ENCODE peak calls at places on chromosomes 3 and 15, in five cellular contexts. Y, O, I, M and P are unnamed samples.

GRCh38 chr3:124652009-124652408 is 78.2 kb upstream of the UMPS start:
- DNase-seq in Y (no peak), O (no peak), I (no peak), M (no peak), P (no peak)

GRCh38 chr3:127817331-127817821 is 4.9 kb downstream of the MGLL start:
- DNase-seq in Y (peak), O (no peak), I (no peak), M (no peak), P (no peak)

GRCh38 chr3:168952551-168952950 is 711.0 kb downstream of the MECOM start:
- DNase-seq in Y (peak), O (peak), I (no peak), M (no peak), P (no peak)

GRCh38 chr3:184662192-184662591 is 49.7 kb downstream of the MAGEF1 start:
- DNase-seq in Y (no peak), O (no peak), I (no peak), M (no peak), P (no peak)

GRCh38 chr3:174099724-174100123 is 702.2 kb downstream of the NLGN1 start:
- DNase-seq in Y (no peak), O (no peak), I (no peak), M (no peak), P (no peak)

GRCh38 chr3:134326126-134326525 is 48.1 kb downstream of the AMOTL2 start:
- DNase-seq in Y (no peak), O (no peak), I (no peak), M (no peak), P (peak)

GRCh38 chr15:92634046-92634445 is 21.5 kb downstream of the FAM174B start:
- DNase-seq in Y (no peak), O (no peak), I (no peak), M (no peak), P (no peak)

GRCh38 chr15:25381579-25381978 is 57.2 kb downstream of the UBE3A start:
- DNase-seq in Y (no peak), O (no peak), I (no peak), M (no peak), P (no peak)

GRCh38 chr3:115476472-115476871 is 146.8 kb upstream of the GAP43 start:
- DNase-seq in Y (no peak), O (no peak), I (no peak), M (no peak), P (no peak)
- H3K4me2 ChIP-seq in Y (no peak), O (no peak), I (no peak), M (no peak), P (no peak)

GRCh38 chr3:111827871-111828270 is 31.2 kb upstream of the PHLDB2 start:
- DNase-seq in Y (no peak), O (no peak), I (no peak), M (no peak), P (no peak)

GRCh38 chr3:111820651-111821050 is 38.4 kb upstream of the PHLDB2 start:
- DNase-seq in Y (no peak), O (no peak), I (no peak), M (no peak), P (no peak)

GRCh38 chr3:111823341-111823830 is 35.7 kb upstream of the PHLDB2 start:
- DNase-seq in Y (no peak), O (no peak), I (no peak), M (no peak), P (no peak)

GRCh38 chr3:111828506-111828905 is 30.6 kb upstream of the PHLDB2 start:
- DNase-seq in Y (no peak), O (no peak), I (no peak), M (no peak), P (no peak)

DNA sequence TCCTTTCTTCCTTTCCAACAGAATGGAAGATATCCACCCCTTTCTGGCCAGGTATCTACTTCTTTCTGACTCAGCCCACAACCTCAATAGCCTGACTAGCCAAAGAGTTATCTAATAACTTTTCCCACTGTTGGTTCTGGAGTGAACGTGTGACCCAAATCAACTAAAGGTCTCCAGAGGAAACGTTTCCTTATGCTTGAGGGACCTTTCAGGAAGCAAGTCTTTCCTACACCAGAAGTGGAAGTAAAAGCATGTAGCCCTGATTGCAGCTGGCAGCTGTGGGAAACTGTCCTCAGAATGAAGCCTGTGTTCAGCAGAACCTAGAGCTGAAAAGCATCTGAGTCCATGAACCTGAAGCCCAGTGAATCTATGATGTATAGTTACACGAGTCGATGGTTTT is 34.7 kb upstream of the PHLDB2 start:
- DNase-seq in Y (no peak), O (no peak), I (no peak), M (no peak), P (no peak)
- TF ChIP-seq JUNB in Y (no peak), O (no peak), I (no peak), M (no peak), P (no peak)

DNA sequence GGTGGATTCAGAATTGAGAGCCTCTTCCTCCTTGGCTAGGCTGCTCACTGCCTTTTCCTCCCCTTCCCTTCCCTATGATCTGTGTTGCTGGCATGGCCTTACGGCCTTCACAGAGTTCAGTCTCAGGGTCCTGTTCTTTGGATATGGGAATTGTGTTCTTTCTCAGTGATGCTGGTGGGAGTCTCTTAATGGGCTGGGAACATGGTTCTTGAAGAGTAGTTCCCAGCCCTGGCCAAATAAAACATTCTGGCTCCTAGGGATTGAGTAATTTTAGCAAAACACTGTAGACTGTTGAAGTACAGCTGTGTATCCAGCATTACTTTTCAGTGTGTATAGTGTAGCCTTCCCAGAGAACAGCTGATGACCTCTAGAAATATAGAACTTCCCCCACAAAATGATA is 22.6 kb upstream of the FILIP1L start:
- DNase-seq in Y (no peak), O (no peak), I (no peak), M (no peak), P (no peak)
- H3K4me2 ChIP-seq in Y (no peak), O (no peak), I (no peak), M (no peak), P (no peak)

DNA sequence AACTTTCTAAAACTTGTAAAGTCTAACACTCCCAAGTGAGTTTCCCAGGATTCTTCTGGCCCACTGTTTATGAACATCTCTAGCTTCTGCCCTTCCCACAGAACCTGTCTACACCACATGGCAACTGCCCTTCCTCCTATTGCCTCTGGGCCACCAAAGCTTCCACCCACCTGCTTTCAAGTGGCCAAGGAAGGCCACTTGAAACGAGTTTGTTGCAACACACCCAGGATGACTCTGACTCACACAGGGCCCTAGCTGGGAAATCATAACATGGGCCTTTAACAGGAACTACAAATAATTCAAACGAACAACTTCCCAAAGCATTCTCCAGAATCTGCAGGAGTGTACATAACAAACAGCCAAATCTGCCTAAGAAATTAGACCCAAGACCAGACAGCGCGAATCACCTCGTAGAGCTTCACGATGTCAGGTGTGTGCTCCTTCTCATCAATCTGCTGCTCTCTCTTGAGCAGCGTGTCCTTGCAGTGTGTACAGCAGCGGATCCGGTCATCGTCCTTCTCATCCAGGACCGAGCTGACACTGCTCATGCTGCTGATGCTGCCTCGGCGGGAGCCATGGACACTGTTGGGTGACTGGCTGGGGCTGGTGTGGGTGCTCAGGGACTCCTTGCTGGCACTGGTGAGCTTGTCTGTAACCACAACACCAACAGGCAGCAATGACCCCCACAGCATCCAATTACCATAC is 16.8 kb downstream of the RBSN start:
- DNase-seq in Y (no peak), O (no peak), I (no peak), M (no peak), P (no peak)
- TF ChIP-seq JUNB in Y (no peak), O (no peak), I (no peak), M (no peak), P (no peak)

GRCh38 chr3:188242426-188243123 is 88.6 kb downstream of the LPP start:
- DNase-seq in Y (no peak), O (no peak), I (no peak), M (no peak), P (no peak)

GRCh38 chr3:188244395-188244861 is 90.5 kb downstream of the LPP start:
- DNase-seq in Y (peak), O (no peak), I (no peak), M (no peak), P (no peak)

GRCh38 chr3:188248036-188248561 is 94.1 kb downstream of the LPP start:
- DNase-seq in Y (no peak), O (no peak), I (no peak), M (no peak), P (no peak)

GRCh38 chr3:188243124-188243795 is 89.3 kb downstream of the LPP start:
- DNase-seq in Y (no peak), O (no peak), I (no peak), M (no peak), P (no peak)

GRCh38 chr3:188246905-188247304 is 92.9 kb downstream of the LPP start:
- DNase-seq in Y (no peak), O (no peak), I (no peak), M (no peak), P (no peak)
- H3K4me2 ChIP-seq in Y (no peak), O (no peak), I (no peak), M (no peak), P (no peak)

GRCh38 chr3:142274908-142275307 is 49.5 kb upstream of the GK5 start:
- DNase-seq in Y (no peak), O (no peak), I (no peak), M (no peak), P (no peak)

GRCh38 chr3:142276780-142277179 is 51.4 kb upstream of the GK5 start:
- DNase-seq in Y (no peak), O (no peak), I (no peak), M (no peak), P (no peak)

GRCh38 chr3:142278451-142278850 is 53.1 kb upstream of the GK5 start:
- DNase-seq in Y (no peak), O (no peak), I (no peak), M (no peak), P (no peak)

GRCh38 chr3:142273501-142273900 is 48.1 kb upstream of the GK5 start:
- DNase-seq in Y (no peak), O (no peak), I (no peak), M (no peak), P (no peak)

GRCh38 chr3:142275856-142276255 is 50.5 kb upstream of the GK5 start:
- DNase-seq in Y (no peak), O (no peak), I (no peak), M (no peak), P (no peak)
- TF ChIP-seq JUNB in Y (no peak), O (no peak), I (no peak), M (no peak), P (no peak)

DNA sequence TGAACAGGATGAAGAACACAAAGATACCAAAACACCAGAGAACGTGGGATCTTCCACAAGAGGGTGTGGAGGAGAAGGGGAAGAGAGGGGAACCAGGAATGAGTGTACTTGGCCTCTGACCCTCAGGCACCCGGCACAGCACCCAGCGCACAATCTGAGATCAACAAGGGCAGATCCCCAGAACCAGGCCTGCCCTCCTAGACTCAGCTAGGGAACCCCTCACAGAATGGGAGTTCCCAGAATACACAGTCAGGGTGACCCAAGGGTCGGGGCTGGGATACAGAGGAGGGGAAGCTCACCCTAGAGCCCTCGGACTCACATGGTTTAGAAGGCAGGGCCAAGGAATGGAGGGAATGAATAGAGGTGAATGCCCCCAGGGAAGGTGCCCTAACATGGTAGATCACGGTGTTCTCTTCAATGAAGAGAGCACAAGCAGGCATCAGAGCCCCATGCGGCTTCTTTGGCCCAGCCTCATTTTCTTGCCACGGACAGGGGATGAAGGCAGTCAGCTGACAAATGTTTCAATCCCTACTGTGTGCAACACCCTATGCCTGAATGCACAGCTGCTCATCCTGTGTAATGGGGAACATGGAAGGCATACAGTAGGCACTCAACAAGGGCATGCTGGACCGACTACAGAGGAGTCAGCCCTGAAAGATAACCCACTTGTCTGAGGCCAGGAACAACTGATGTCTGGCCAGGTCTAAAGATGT is 13.1 kb downstream of the BMF start:
- DNase-seq in Y (no peak), O (no peak), I (no peak), M (no peak), P (no peak)
- H3K4me2 ChIP-seq in Y (no peak), O (no peak), I (no peak), M (peak), P (no peak)

DNA sequence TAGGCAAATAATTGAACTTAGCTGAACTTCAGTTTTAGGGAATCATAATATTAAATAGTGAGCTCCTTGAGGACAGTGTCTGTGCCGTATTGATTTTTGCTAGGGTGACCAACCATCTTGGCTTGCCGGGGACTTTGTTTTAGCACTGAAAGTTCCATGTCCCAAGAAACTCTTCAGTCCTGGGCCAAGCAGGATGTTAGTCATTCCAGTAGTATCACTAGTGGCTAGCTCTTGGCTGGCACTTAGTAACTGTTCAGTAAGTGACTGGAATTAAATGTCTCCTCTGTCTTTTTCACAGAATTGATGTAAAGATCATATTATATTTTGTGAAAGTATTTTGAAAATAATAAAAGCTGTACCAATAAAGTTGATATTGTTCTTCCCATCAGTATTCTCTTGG is 42.3 kb downstream of the RSRC1 start:
- DNase-seq in Y (no peak), O (no peak), I (no peak), M (no peak), P (no peak)
- TF ChIP-seq JUNB in Y (no peak), O (no peak), I (no peak), M (peak), P (no peak)

GRCh38 chr15:79204886-79205285 is 77.6 kb upstream of the ANKRD34C start:
- DNase-seq in Y (no peak), O (no peak), I (no peak), M (no peak), P (no peak)
- H3K4me2 ChIP-seq in Y (no peak), O (no peak), I (no peak), M (no peak), P (no peak)

GRCh38 chr3:152385761-152386160 is 117.0 kb downstream of the MBNL1 start:
- DNase-seq in Y (peak), O (peak), I (no peak), M (no peak), P (peak)
- TF ChIP-seq JUNB in Y (peak), O (no peak), I (no peak), M (no peak), P (no peak)